ENCODE peak calls at places on chromosomes 1 and 21, in seven cellular contexts. A is heart right ventricle, D is H7, I is upper lobe of right lung, N is colonic mucosa, R is HCT116, M is PC-3. P is an unnamed sample.
A peak's percentile ranks its signal among the peaks of the same experiment; 100 is the strongest.

GRCh38 chr1:208132287-208132882 is 111.8 kb downstream of the PLXNA2 start:
- DNase-seq in A (peak; percentile 85), M (peak; percentile 93), D (peak; percentile 87), R (peak; percentile 56), I (peak; percentile 92), N (peak; percentile 95), P (peak; percentile 82)

GRCh38 chr1:76038306-76039004 is 36.1 kb upstream of the ST6GALNAC3 start:
- DNase-seq in I (no peak), D (no peak), M (no peak), A (no peak), R (no peak), N (no peak), P (no peak)

GRCh38 chr1:48019714-48020315 is 22.6 kb upstream of the TRABD2B start:
- DNase-seq in I (no peak), R (no peak), M (no peak), N (peak; percentile 26), D (no peak), A (peak; percentile 55), P (no peak)

GRCh38 chr1:32249831-32250525 is 1.1 kb upstream of the LCK start:
- DNase-seq in A (peak; percentile 35), R (no peak), I (no peak), D (peak; percentile 53), N (peak; percentile 47), M (no peak), P (peak; percentile 95)

GRCh38 chr21:28885853-28886177 is 106.9 kb downstream of the LTN1 start:
- DNase-seq in N (no peak), D (no peak), I (no peak), A (no peak), M (no peak), R (no peak), P (no peak)

GRCh38 chr21:43734131-43734634 is 15.3 kb downstream of the PDXK start:
- DNase-seq in A (no peak), D (no peak), N (peak; percentile 81), I (peak; percentile 71), R (no peak), M (no peak), P (no peak)

GRCh38 chr1:199843856-199844255 is 183.7 kb upstream of the NR5A2 start:
- DNase-seq in A (no peak), N (no peak), D (no peak), I (no peak), M (no peak), R (no peak), P (no peak)

GRCh38 chr1:125087247-125087646 is 3902.5 kb downstream of the SRGAP2C start:
- DNase-seq in N (no peak), M (no peak), A (no peak), R (no peak), I (no peak), D (no peak), P (no peak)

GRCh38 chr1:241408170-241408569 is 51.2 kb upstream of the RGS7 start:
- DNase-seq in N (no peak), M (peak; percentile 78), D (peak; percentile 26), R (no peak), I (no peak), A (no peak), P (no peak)

GRCh38 chr1:81799939-81800740 is 594 bp upstream of the ADGRL2 start:
- DNase-seq in A (peak; percentile 38), I (peak; percentile 61), M (no peak), N (peak; percentile 45), D (peak; percentile 82), R (no peak), P (no peak)

GRCh38 chr1:229759037-229759435 is 133.0 kb downstream of the URB2 start:
- DNase-seq in N (no peak), R (no peak), A (no peak), I (no peak), D (no peak), M (peak; percentile 44), P (no peak)

GRCh38 chr1:101238681-101239094 is 1.9 kb downstream of the S1PR1 start:
- DNase-seq in M (peak; percentile 92), R (peak; percentile 71), A (peak; percentile 89), I (peak; percentile 91), D (peak; percentile 78), N (peak; percentile 84), P (peak; percentile 89)

GRCh38 chr1:205528887-205529825 is 24.7 kb downstream of the CDK18 start:
- DNase-seq in M (peak; percentile 92), R (peak; percentile 19), D (peak; percentile 99), A (peak; percentile 85), N (peak; percentile 91), I (peak; percentile 89), P (peak; percentile 92)

GRCh38 chr1:66311092-66311491 is 222.9 kb upstream of the SGIP1 start:
- DNase-seq in D (no peak), N (no peak), R (no peak), M (peak; percentile 16), I (no peak), A (no peak), P (no peak)

GRCh38 chr1:50476800-50477199 is 53.6 kb upstream of the DMRTA2 start:
- DNase-seq in M (no peak), N (no peak), D (no peak), A (no peak), R (no peak), I (no peak), P (no peak)

GRCh38 chr1:17281775-17282181 is 26.2 kb upstream of the PADI4 start:
- DNase-seq in D (no peak), I (peak; percentile 46), N (no peak), R (no peak), A (no peak), M (no peak), P (no peak)

GRCh38 chr1:38114231-38114630 is 67.6 kb upstream of the POU3F1 start:
- DNase-seq in A (no peak), D (peak; percentile 45), R (no peak), M (no peak), I (no peak), N (no peak), P (no peak)

GRCh38 chr21:17583898-17584297 is 28.8 kb downstream of the BTG3 start:
- DNase-seq in M (no peak), I (no peak), A (no peak), D (no peak), R (no peak), N (no peak), P (no peak)

GRCh38 chr1:109655624-109656519 is at the start of gene GSTM4:
- DNase-seq in R (peak; percentile 16), N (peak; percentile 93), I (peak; percentile 93), M (peak; percentile 57), D (peak; percentile 94), A (peak; percentile 90), P (peak; percentile 91)
- H3K27me3 ChIP-seq in R (peaks cover 8% of the 10 kb centered on the region), N (no peaks in the 10 kb centered on the region), I (no peaks in the 10 kb centered on the region), M (no peaks in the 10 kb centered on the region), D (peaks cover 11% of the 10 kb centered on the region), A (no peaks in the 10 kb centered on the region), P (no peaks in the 10 kb centered on the region)

GRCh38 chr1:167635941-167636340 is 5.9 kb downstream of the RCSD1 start:
- DNase-seq in M (no peak), N (no peak), A (no peak), R (no peak), D (no peak), I (no peak), P (no peak)
- H3K27me3 ChIP-seq in M (peaks cover 31% of the 10 kb centered on the region), N (no peaks in the 10 kb centered on the region), A (no peaks in the 10 kb centered on the region), R (no peaks in the 10 kb centered on the region), D (peaks cover 32% of the 10 kb centered on the region), I (no peaks in the 10 kb centered on the region), P (no peaks in the 10 kb centered on the region)

GRCh38 chr1:3761296-3762010 is 9.2 kb downstream of the CCDC27 start:
- DNase-seq in A (no peak), N (no peak), R (no peak), D (no peak), I (no peak), M (no peak), P (no peak)
- H3K27me3 ChIP-seq in A (peaks cover 28% of the 10 kb centered on the region), N (no peaks in the 10 kb centered on the region), R (peaks cover 7% of the 10 kb centered on the region), D (peaks cover under 1% of the 10 kb centered on the region), I (peaks cover 20% of the 10 kb centered on the region), M (peaks cover 82% of the 10 kb centered on the region), P (no peaks in the 10 kb centered on the region)

GRCh38 chr1:226119169-226119568 is 56.7 kb downstream of the H3-3A start:
- DNase-seq in R (no peak), I (no peak), N (no peak), M (no peak), D (peak; percentile 13), A (no peak), P (no peak)
- H3K27me3 ChIP-seq in R (no peaks in the 10 kb centered on the region), I (no peaks in the 10 kb centered on the region), N (no peaks in the 10 kb centered on the region), M (no peaks in the 10 kb centered on the region), D (peaks cover 11% of the 10 kb centered on the region), A (no peaks in the 10 kb centered on the region), P (no peaks in the 10 kb centered on the region)

DNA sequence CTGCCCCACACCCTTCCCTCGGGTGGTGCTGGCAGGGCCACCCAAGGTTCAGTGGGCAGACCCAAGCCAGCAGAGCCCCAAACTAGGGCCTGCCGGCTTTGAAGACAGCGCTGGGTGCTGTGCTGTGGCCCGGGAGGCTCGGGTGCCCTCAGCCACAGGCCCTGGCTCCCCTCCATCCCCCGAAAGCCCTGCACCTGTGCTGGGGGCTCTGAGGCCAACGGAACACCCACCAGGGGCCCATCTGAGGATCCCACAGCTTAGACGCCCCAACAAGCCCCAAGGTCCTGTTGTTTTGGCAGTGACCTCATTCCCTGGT is 8.6 kb downstream of the ITGB2 start:
- DNase-seq in D (no peak), M (no peak), R (no peak), I (no peak), A (no peak), N (peak; percentile 54), P (no peak)
- H3K27me3 ChIP-seq in D (peaks cover 2% of the 10 kb centered on the region), M (no peaks in the 10 kb centered on the region), R (peaks cover 13% of the 10 kb centered on the region), I (no peaks in the 10 kb centered on the region), A (no peaks in the 10 kb centered on the region), N (no peaks in the 10 kb centered on the region), P (no peaks in the 10 kb centered on the region)

GRCh38 chr1:19646366-19646765 is 2.3 kb downstream of the NBL1 start:
- DNase-seq in A (no peak), R (no peak), N (peak; percentile 91), I (no peak), M (peak; percentile 17), D (peak; percentile 44), P (peak; percentile 54)
- H3K27me3 ChIP-seq in A (peaks cover 5% of the 10 kb centered on the region), R (no peaks in the 10 kb centered on the region), N (no peaks in the 10 kb centered on the region), I (peaks cover 17% of the 10 kb centered on the region), M (no peaks in the 10 kb centered on the region), D (peaks cover 34% of the 10 kb centered on the region), P (no peaks in the 10 kb centered on the region)

GRCh38 chr1:115426990-115427389 is 88.9 kb upstream of the NGF start:
- DNase-seq in A (no peak), R (no peak), N (no peak), I (no peak), M (no peak), D (no peak), P (no peak)

GRCh38 chr1:115423776-115424175 is 85.7 kb upstream of the NGF start:
- DNase-seq in I (no peak), R (no peak), M (peak; percentile 48), A (no peak), D (no peak), N (no peak), P (no peak)

GRCh38 chr1:115428676-115429075 is 90.6 kb upstream of the NGF start:
- DNase-seq in A (no peak), I (no peak), R (no peak), D (no peak), N (no peak), M (peak; percentile 39), P (no peak)

GRCh38 chr1:115428262-115428661 is 90.2 kb upstream of the NGF start:
- DNase-seq in N (no peak), R (no peak), D (no peak), M (peak; percentile 34), I (no peak), A (no peak), P (no peak)

GRCh38 chr1:115426271-115426771 is 88.3 kb upstream of the NGF start:
- DNase-seq in N (no peak), R (no peak), A (peak; percentile 67), D (no peak), M (peak; percentile 77), I (no peak), P (no peak)
- H3K27me3 ChIP-seq in N (no peaks in the 10 kb centered on the region), R (no peaks in the 10 kb centered on the region), A (no peaks in the 10 kb centered on the region), D (no peaks in the 10 kb centered on the region), M (no peaks in the 10 kb centered on the region), I (no peaks in the 10 kb centered on the region), P (no peaks in the 10 kb centered on the region)

P was measured in Karpas-422.